ENCODE peak calls at places on chromosomes 7 and 10, in four cellular contexts. F is suprapubic skin, D is stomach, U is right lobe of liver. C is an unnamed sample.
A peak's percentile ranks its signal among the peaks of the same experiment; 100 is the strongest.

GRCh38 chr10:101767600-101767945 is 8.3 kb downstream of the FGF8 start:
- DNase-seq in F (peak; percentile 21), D (no peak), U (no peak), C (peak; percentile 61)

GRCh38 chr10:61120805-61121204 is 176.8 kb upstream of the RHOBTB1 start:
- DNase-seq in F (no peak), D (no peak), U (no peak), C (no peak)

GRCh38 chr7:87875151-87876039 is 765 bp downstream of the SLC25A40 start:
- DNase-seq in F (no peak), D (no peak), U (peak; percentile 66), C (peak; percentile 68)

GRCh38 chr7:21524680-21525079 is 18.2 kb upstream of the DNAH11 start:
- DNase-seq in F (no peak), D (no peak), U (no peak), C (no peak)

GRCh38 chr10:29688230-29688634 is 53.5 kb upstream of the SVIL start:
- DNase-seq in F (no peak), D (no peak), U (no peak), C (no peak)

GRCh38 chr10:89122431-89123066 is 84.6 kb downstream of the CH25H start:
- DNase-seq in F (no peak), D (no peak), U (no peak), C (no peak)

GRCh38 chr10:78963074-78964034 is 105.4 kb upstream of the ZMIZ1 start:
- DNase-seq in F (no peak), D (no peak), U (no peak), C (no peak)

GRCh38 chr10:7317799-7318446 is 92.9 kb downstream of the SFMBT2 start:
- DNase-seq in F (no peak), D (no peak), U (no peak), C (no peak)

GRCh38 chr10:110420401-110421193 is 77.1 kb upstream of the DUSP5 start:
- DNase-seq in F (no peak), D (peak; percentile 60), U (peak; percentile 56), C (peak; percentile 13)

GRCh38 chr10:120018695-120019094 is 126.2 kb downstream of the SEC23IP start:
- DNase-seq in F (no peak), D (no peak), U (no peak), C (no peak)

GRCh38 chr10:28241766-28242399 is 61.0 kb downstream of the MPP7 start:
- DNase-seq in F (no peak), D (no peak), U (no peak), C (peak; percentile 36)

GRCh38 chr10:34150103-34150502 is 665.0 kb downstream of the PARD3 start:
- DNase-seq in F (no peak), D (no peak), U (no peak), C (no peak)

GRCh38 chr7:4744391-4745264 is 30.8 kb upstream of the AP5Z1 start:
- DNase-seq in F (peak; percentile 99), D (peak; percentile 97), U (peak; percentile 99), C (peak; percentile 91)
- TF ChIP-seq POLR2A in F (no peak), D (no peak), U (peak; percentile 45), C (no peak)

DNA sequence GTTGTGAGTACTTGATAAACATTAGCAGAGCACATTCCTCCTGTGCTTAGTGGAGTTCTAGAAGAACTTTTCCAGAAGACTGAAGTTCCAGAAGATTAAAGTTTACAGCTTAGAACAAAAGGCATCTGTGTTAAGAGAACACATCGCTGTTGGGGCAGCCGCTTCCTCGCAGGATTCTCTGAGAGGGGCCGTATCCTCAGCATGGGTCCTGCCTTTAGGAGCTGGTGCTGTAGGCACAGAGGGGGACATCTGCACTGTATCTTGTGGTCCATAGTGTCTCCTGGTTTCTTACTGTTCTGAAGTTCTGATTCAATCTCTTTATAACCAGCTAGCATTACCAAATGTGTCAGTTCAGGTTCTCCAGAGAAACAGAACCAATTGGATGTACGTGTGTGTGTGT is 16.3 kb downstream of the SH2D4B start:
- DNase-seq in F (no peak), D (no peak), U (no peak), C (no peak)
- TF ChIP-seq POLR2A in F (no peak), D (no peak), U (no peak), C (no peak)

GRCh38 chr10:80068270-80068669 is 10.2 kb upstream of the TMEM254 start:
- DNase-seq in F (no peak), D (no peak), U (no peak), C (no peak)
- TF ChIP-seq POLR2A in F (no peak), D (no peak), U (no peak), C (no peak)

GRCh38 chr7:107169120-107170050 is 582 bp downstream of the HBP1 start:
- DNase-seq in F (peak; percentile 99), D (peak; percentile 97), U (peak; percentile 99), C (peak; percentile 98)
- TF ChIP-seq POLR2A in F (no peak), D (no peak), U (peak; percentile 47), C (peak; percentile 73)

GRCh38 chr7:116671111-116671510 is 885 bp upstream of the MET start:
- DNase-seq in F (no peak), D (no peak), U (no peak), C (no peak)

GRCh38 chr7:116671681-116672595 is at the start of gene MET:
- DNase-seq in F (peak; percentile 85), D (peak; percentile 84), U (peak; percentile 92), C (peak; percentile 56)

GRCh38 chr7:116669769-116670168 is 2.2 kb upstream of the MET start:
- DNase-seq in F (no peak), D (no peak), U (no peak), C (no peak)

GRCh38 chr7:116672596-116673503 is 854 bp downstream of the MET start:
- DNase-seq in F (peak; percentile 62), D (peak; percentile 34), U (no peak), C (no peak)

GRCh38 chr7:116670409-116671036 is 1.5 kb upstream of the MET start:
- DNase-seq in F (no peak), D (no peak), U (no peak), C (no peak)
- TF ChIP-seq POLR2A in F (no peak), D (no peak), U (no peak), C (no peak)

GRCh38 chr10:50621981-50622496 is 1.7 kb downstream of the SGMS1 start:
- DNase-seq in F (peak; percentile 98), D (peak; percentile 90), U (peak; percentile 99), C (peak; percentile 94)
- TF ChIP-seq POLR2A in F (no peak), D (no peak), U (peak; percentile 47), C (peak; percentile 67)